ENCODE peak calls at places on chromosomes 3 and 15, in eight cellular contexts. A is A549, I is heart left ventricle, T is IMR-90, Q is adrenal gland, L is uterus, E is K562, V is GM12878. Z is an unnamed sample.

GRCh38 chr3:169939751-169940150 is 26.9 kb upstream of the SEC62 start:
- DNase-seq in A (no peak), I (no peak), T (no peak), Q (no peak), L (no peak), E (no peak), V (no peak), Z (no peak)

GRCh38 chr15:28964098-28964497 is 78.3 kb downstream of the APBA2 start:
- DNase-seq in A (no peak), I (no peak), T (no peak), Q (no peak), L (no peak), E (no peak), V (no peak), Z (no peak)

GRCh38 chr3:37997321-37997720 is 6.7 kb downstream of the VILL start:
- DNase-seq in A (no peak), I (no peak), T (no peak), Q (peak; percentile 9), L (no peak), E (no peak), V (no peak), Z (no peak)

GRCh38 chr3:77825045-77825827 is 785.3 kb downstream of the ROBO2 start:
- DNase-seq in A (peak; percentile 37), I (no peak), T (peak; percentile 50), Q (peak; percentile 7), L (no peak), E (no peak), V (no peak), Z (peak; percentile 34)

GRCh38 chr3:161163297-161163696 is 57.8 kb upstream of the NMD3 start:
- DNase-seq in A (peak; percentile 63), I (no peak), T (peak; percentile 89), Q (no peak), L (no peak), E (no peak), V (no peak), Z (peak; percentile 20)

GRCh38 chr3:172648736-172649135 is 62.1 kb downstream of the NCEH1 start:
- DNase-seq in A (no peak), I (no peak), T (peak; percentile 76), Q (no peak), L (no peak), E (no peak), V (no peak), Z (no peak)

GRCh38 chr3:30135190-30135589 is 471.2 kb upstream of the TGFBR2 start:
- DNase-seq in A (peak; percentile 63), I (no peak), T (no peak), Q (no peak), L (no peak), E (no peak), V (no peak), Z (no peak)

GRCh38 chr15:99703603-99704443 is 29.4 kb downstream of the LYSMD4 start:
- DNase-seq in A (peak; percentile 81), I (no peak), T (peak; percentile 95), Q (peak; percentile 34), L (peak; percentile 60), E (peak; percentile 44), V (no peak), Z (no peak)

GRCh38 chr3:56593455-56594158 is 36.6 kb downstream of the CCDC66 start:
- DNase-seq in A (no peak), I (no peak), T (no peak), Q (no peak), L (no peak), E (no peak), V (no peak), Z (no peak)

GRCh38 chr3:36653095-36653494 is 111.3 kb downstream of the DCLK3 start:
- DNase-seq in A (peak; percentile 19), I (no peak), T (peak; percentile 57), Q (no peak), L (no peak), E (no peak), V (no peak), Z (no peak)

GRCh38 chr3:27758083-27758482 is 36.0 kb upstream of the EOMES start:
- DNase-seq in A (peak; percentile 62), I (no peak), T (peak; percentile 71), Q (peak; percentile 87), L (no peak), E (no peak), V (no peak), Z (peak; percentile 66)

GRCh38 chr15:51706347-51706746 is 25.0 kb downstream of the SCG3 start:
- DNase-seq in A (no peak), I (no peak), T (no peak), Q (no peak), L (peak; percentile 52), E (peak; percentile 64), V (no peak), Z (no peak)

GRCh38 chr15:65881766-65882434 is 12.6 kb downstream of the RAB11A start:
- DNase-seq in A (no peak), I (no peak), T (no peak), Q (no peak), L (no peak), E (no peak), V (no peak), Z (no peak)

GRCh38 chr15:87582169-87582568 is 674.4 kb downstream of the NTRK3 start:
- DNase-seq in A (peak; percentile 19), I (no peak), T (no peak), Q (no peak), L (no peak), E (no peak), V (no peak), Z (no peak)

GRCh38 chr3:142337994-142338393 is 109.8 kb downstream of the XRN1 start:
- DNase-seq in A (no peak), I (no peak), T (no peak), Q (no peak), L (no peak), E (no peak), V (no peak), Z (no peak)

GRCh38 chr3:48788544-48789162 is 59.0 kb downstream of the PRKAR2A start:
- DNase-seq in A (no peak), I (no peak), T (no peak), Q (no peak), L (no peak), E (no peak), V (no peak), Z (no peak)

GRCh38 chr3:145776782-145777408 is 384.1 kb downstream of the PLOD2 start:
- DNase-seq in A (peak; percentile 68), I (no peak), T (peak; percentile 54), Q (peak; percentile 50), L (no peak), E (peak; percentile 27), V (peak; percentile 16), Z (peak; percentile 1)

GRCh38 chr3:140276698-140277097 is 341.7 kb downstream of the CLSTN2 start:
- DNase-seq in A (peak; percentile 28), I (no peak), T (peak; percentile 1), Q (no peak), L (no peak), E (peak; percentile 12), V (no peak), Z (no peak)

GRCh38 chr3:40102182-40102581 is 207.3 kb upstream of the EIF1B start:
- DNase-seq in A (no peak), I (no peak), T (no peak), Q (no peak), L (no peak), E (no peak), V (no peak), Z (no peak)

GRCh38 chr3:137047240-137047639 is 89.5 kb downstream of the IL20RB start:
- DNase-seq in A (no peak), I (no peak), T (no peak), Q (no peak), L (no peak), E (no peak), V (no peak), Z (no peak)

DNA sequence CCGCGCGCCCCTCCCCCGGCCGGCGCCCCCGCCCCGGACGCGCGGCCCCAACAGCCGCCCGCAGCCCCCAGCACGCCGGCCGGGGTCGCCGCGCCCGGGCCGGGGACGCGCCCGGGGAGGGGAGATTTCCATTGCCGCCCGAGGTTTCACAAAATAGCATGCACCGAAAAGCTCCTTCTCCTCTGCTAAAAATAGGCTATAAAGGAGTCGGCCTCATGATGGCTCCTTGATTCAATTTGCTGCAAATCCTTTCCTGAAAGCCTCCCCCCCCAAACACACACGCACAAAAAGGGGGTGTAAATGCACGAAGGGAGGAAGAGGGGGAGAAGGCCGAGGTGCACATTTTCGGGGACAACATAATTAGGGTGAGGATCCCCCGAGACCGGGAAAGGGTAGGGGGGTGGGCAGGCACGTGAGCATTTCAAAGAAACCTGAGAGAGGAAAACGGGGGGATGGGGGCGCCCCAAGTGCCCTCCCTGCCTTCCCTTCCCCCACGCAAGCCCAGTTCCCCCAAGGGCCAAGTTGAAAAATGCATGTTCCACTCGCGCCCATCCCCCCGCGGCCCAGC is 725 bp downstream of the TBL1XR1 start:
- DNase-seq in A (peak; percentile 52), I (no peak), T (peak; percentile 44), Q (peak; percentile 46), L (peak; percentile 53), E (peak; percentile 63), V (no peak), Z (peak; percentile 70)
- TF ChIP-seq POLR2A in A (no peak), I (no peak), T (no peak), Q (no peak), L (no peak), E (peak; percentile 44), V (no peak), Z (peak; percentile 18)

GRCh38 chr3:108298056-108298455 is 1.7 kb downstream of the HHLA2 start:
- DNase-seq in A (no peak), I (no peak), T (no peak), Q (no peak), L (no peak), E (no peak), V (no peak), Z (no peak)
- TF ChIP-seq POLR2A in A (no peak), I (no peak), T (no peak), Q (no peak), L (no peak), E (no peak), V (no peak), Z (no peak)

GRCh38 chr3:97971679-97972567 is at the start of gene RIOX2:
- DNase-seq in A (peak; percentile 79), I (peak; percentile 75), T (peak; percentile 62), Q (peak; percentile 79), L (peak; percentile 62), E (peak; percentile 66), V (peak; percentile 21), Z (peak; percentile 73)
- TF ChIP-seq POLR2A in A (peak; percentile 89), I (no peak), T (no peak), Q (peak; percentile 70), L (no peak), E (peak; percentile 63), V (peak; percentile 85), Z (peak; percentile 91)

GRCh38 chr3:150761831-150762661 is 923 bp downstream of the SIAH2 start:
- DNase-seq in A (peak; percentile 65), I (peak; percentile 61), T (peak; percentile 56), Q (peak; percentile 86), L (peak; percentile 71), E (peak; percentile 45), V (no peak), Z (peak; percentile 55)
- TF ChIP-seq POLR2A in A (no peak), I (no peak), T (peak; percentile 52), Q (peak; percentile 84), L (peak; percentile 72), E (peak; percentile 54), V (no peak), Z (peak; percentile 18)

GRCh38 chr3:149812606-149813366 is at the start of gene RNF13:
- DNase-seq in A (peak; percentile 96), I (peak; percentile 97), T (peak; percentile 94), Q (peak; percentile 98), L (peak; percentile 98), E (peak; percentile 92), V (peak; percentile 87), Z (peak; percentile 62)
- TF ChIP-seq POLR2A in A (peak; percentile 78), I (no peak), T (peak; percentile 82), Q (peak; percentile 87), L (peak; percentile 60), E (peak; percentile 65), V (peak; percentile 83), Z (peak; percentile 57)